ENCODE peak calls at places on chromosomes 16 and 17, in eight cellular contexts. Z is amniotic stem cell; L is prostate gland; S is HEK293T; U is thyroid gland; D is stimulated activated CD4-positive, alpha-beta T cell treated with anti-CD3 and anti-CD28 coated beads, Interleukin-4, amount 100 ng/mL, for 4 hours; C is D341Med; J is posterior cingulate gyrus. B is an unnamed sample.
A peak's percentile ranks its signal among the peaks of the same experiment; 100 is the strongest.

GRCh38 chr16:57906385-57907316 is 64.3 kb downstream of the CNGB1 start:
- DNase-seq in Z (no peak), L (no peak), S (no peak), U (peak; percentile 61), D (peak; percentile 10), C (no peak), J (peak; percentile 72), B (no peak)

GRCh38 chr16:69542974-69543373 is 22.8 kb upstream of the NFAT5 start:
- DNase-seq in Z (no peak), L (no peak), S (no peak), U (no peak), D (no peak), C (no peak), J (no peak), B (no peak)

GRCh38 chr16:53542283-53542682 is 39.3 kb upstream of the AKTIP start:
- DNase-seq in Z (no peak), L (no peak), S (no peak), U (no peak), D (no peak), C (no peak), J (no peak), B (no peak)

GRCh38 chr17:60158751-60159478 is 9.1 kb downstream of the CA4 start:
- DNase-seq in Z (no peak), L (no peak), S (no peak), U (no peak), D (no peak), C (peak; percentile 41), J (no peak), B (no peak)

GRCh38 chr16:52552643-52553042 is 5.7 kb upstream of the TOX3 start:
- DNase-seq in Z (no peak), L (no peak), S (no peak), U (no peak), D (no peak), C (no peak), J (no peak), B (no peak)

GRCh38 chr16:13333336-13333735 is 431.9 kb downstream of the SHISA9 start:
- DNase-seq in Z (no peak), L (no peak), S (no peak), U (no peak), D (no peak), C (no peak), J (no peak), B (no peak)

GRCh38 chr16:58128721-58129096 is 472 bp downstream of the CFAP20 start:
- DNase-seq in Z (no peak), L (no peak), S (no peak), U (no peak), D (no peak), C (peak; percentile 41), J (no peak), B (no peak)

GRCh38 chr17:44022246-44022645 is 7.5 kb upstream of the TMEM101 start:
- DNase-seq in Z (no peak), L (no peak), S (no peak), U (no peak), D (no peak), C (no peak), J (no peak), B (no peak)

GRCh38 chr17:57210224-57210553 is 46.1 kb upstream of the MSI2 start:
- DNase-seq in Z (no peak), L (no peak), S (no peak), U (no peak), D (no peak), C (no peak), J (no peak), B (no peak)

B was measured in NCI-H1930.